ENCODE peak calls at places on chromosomes 13 and 19, in four cellular contexts. S, K, L and A are unnamed samples.

GRCh38 chr13:35489050-35489449 is 12.6 kb upstream of the MAB21L1 start:
- DNase-seq in S (no peak), K (no peak), L (no peak), A (no peak)

GRCh38 chr19:18762125-18763023 is 28.7 kb downstream of the COMP start:
- DNase-seq in S (no peak), K (no peak), L (no peak), A (no peak)

GRCh38 chr19:55369651-55370304 is 485 bp downstream of the IL11 start:
- DNase-seq in S (no peak), K (no peak), L (peak), A (no peak)

GRCh38 chr19:17579523-17580244 is 24.2 kb downstream of the COLGALT1 start:
- DNase-seq in S (peak), K (no peak), L (peak), A (peak)

GRCh38 chr19:34589730-34590129 is 87.2 kb downstream of the SCGB2B2 start:
- DNase-seq in S (no peak), K (no peak), L (no peak), A (no peak)

GRCh38 chr19:34124828-34125227 is 47.5 kb upstream of the LSM14A start:
- DNase-seq in S (no peak), K (no peak), L (no peak), A (no peak)

GRCh38 chr13:34347784-34348573 is 530.0 kb downstream of the RFC3 start:
- DNase-seq in S (no peak), K (no peak), L (no peak), A (no peak)

GRCh38 chr13:109743706-109744453 is 42.5 kb downstream of the IRS2 start:
- DNase-seq in S (no peak), K (no peak), L (no peak), A (no peak)

GRCh38 chr13:40082644-40083043 is 427.2 kb downstream of the COG6 start:
- DNase-seq in S (no peak), K (no peak), L (no peak), A (no peak)

GRCh38 chr13:113860579-113861432 is 3.1 kb downstream of the GAS6 start:
- DNase-seq in S (no peak), K (no peak), L (peak), A (no peak)

GRCh38 chr13:67736646-67737420 is 506.7 kb upstream of the PCDH9 start:
- DNase-seq in S (no peak), K (no peak), L (no peak), A (no peak)

GRCh38 chr13:20131057-20131832 is 29.6 kb downstream of the GJA3 start:
- DNase-seq in S (peak), K (no peak), L (no peak), A (no peak)

GRCh38 chr19:43739836-43740235 is 14.9 kb downstream of the SMG9 start:
- DNase-seq in S (no peak), K (no peak), L (no peak), A (no peak)

GRCh38 chr13:30422056-30422914 is at the start of gene UBE2L5:
- DNase-seq in S (peak), K (no peak), L (peak), A (peak)
- TF ChIP-seq POLR2AphosphoS5 in S (peak), K (no peak), L (no peak), A (no peak)

GRCh38 chr19:2014081-2014693 is 1.3 kb downstream of the BTBD2 start:
- DNase-seq in S (no peak), K (no peak), L (no peak), A (no peak)

GRCh38 chr19:2015611-2015950 is at the start of gene BTBD2:
- DNase-seq in S (peak), K (no peak), L (peak), A (no peak)

GRCh38 chr19:2013683-2013961 is 1.9 kb downstream of the BTBD2 start:
- DNase-seq in S (no peak), K (no peak), L (no peak), A (no peak)

GRCh38 chr19:2014731-2015610 is 543 bp downstream of the BTBD2 start:
- DNase-seq in S (no peak), K (no peak), L (no peak), A (peak)

GRCh38 chr19:2016041-2016807 is 710 bp upstream of the BTBD2 start:
- DNase-seq in S (peak), K (peak), L (peak), A (peak)
- TF ChIP-seq SPI1 in S (no peak), K (no peak), L (no peak), A (no peak)

DNA sequence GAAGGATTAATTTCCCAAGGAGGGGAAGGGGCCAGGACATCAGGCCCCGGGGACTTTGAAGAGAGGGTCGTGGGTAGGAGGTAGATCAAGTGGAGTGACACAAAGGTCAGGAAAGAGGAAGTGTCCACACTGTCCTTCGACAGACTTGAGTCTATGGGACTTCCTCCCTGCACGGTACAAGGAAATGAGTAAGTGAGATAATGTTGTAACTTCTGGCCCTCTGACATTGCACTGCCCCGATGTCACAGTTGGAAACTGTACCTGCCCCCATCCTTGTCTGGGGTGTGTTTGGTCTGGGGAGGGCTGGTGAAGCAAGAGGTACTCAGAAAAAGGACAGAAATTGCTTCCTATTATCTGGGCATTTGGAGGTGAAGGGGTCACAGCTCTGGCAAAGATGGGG is 22.2 kb upstream of the ALOX5AP start:
- DNase-seq in S (peak), K (no peak), L (no peak), A (no peak)
- TF ChIP-seq POLR2AphosphoS5 in S (peak), K (no peak), L (no peak), A (no peak)

GRCh38 chr19:13748169-13748884 is 16.0 kb upstream of the MRI1 start:
- DNase-seq in S (peak), K (no peak), L (peak), A (no peak)
- TF ChIP-seq SPI1 in S (no peak), K (no peak), L (no peak), A (no peak)